ENCODE peak calls at places on chromosomes 2 and 18, in nine cellular contexts. R is right cardiac atrium; N is heart left ventricle; S is sigmoid colon; H is GM23248; E is GM23338; C is tibial artery; O is endodermal cell; Z is naive thymus-derived CD4-positive, alpha-beta T cell. U is an unnamed sample.

GRCh38 chr2:168434164-168434563 is 21.9 kb upstream of the CERS6 start:
- DNase-seq in R (no peak), N (no peak), S (no peak), H (no peak), E (no peak), C (peak; percentile 37), O (no peak), Z (no peak), U (peak; percentile 52)

GRCh38 chr2:196170681-196171247 is 614 bp downstream of the STK17B start:
- DNase-seq in R (peak; percentile 72), N (no peak), S (no peak), H (peak; percentile 74), E (peak; percentile 20), C (peak; percentile 25), O (no peak), Z (peak; percentile 69), U (peak; percentile 39)

GRCh38 chr2:204544961-204545860 is at the start of gene PARD3B:
- DNase-seq in R (peak; percentile 87), N (peak; percentile 81), S (peak; percentile 78), H (peak; percentile 88), E (peak; percentile 86), C (peak; percentile 45), O (peak; percentile 86), Z (no peak), U (peak; percentile 74)

GRCh38 chr18:75071484-75071785 is 137.5 kb downstream of the PTGR3 start:
- DNase-seq in R (no peak), N (no peak), S (no peak), H (no peak), E (no peak), C (no peak), O (peak; percentile 46), Z (no peak), U (no peak)

GRCh38 chr18:48915621-48916425 is 34.9 kb downstream of the SMAD7 start:
- DNase-seq in R (peak; percentile 49), N (no peak), S (peak; percentile 38), H (peak; percentile 53), E (no peak), C (no peak), O (peak; percentile 49), Z (no peak), U (no peak)

GRCh38 chr2:106797494-106797893 is 88.5 kb downstream of the ST6GAL2 start:
- DNase-seq in R (no peak), N (no peak), S (no peak), H (no peak), E (peak; percentile 16), C (no peak), O (no peak), Z (no peak), U (no peak)

GRCh38 chr2:172428841-172429173 is 1.4 kb downstream of the ITGA6 start:
- DNase-seq in R (no peak), N (no peak), S (no peak), H (no peak), E (peak; percentile 45), C (no peak), O (no peak), Z (no peak), U (no peak)

GRCh38 chr18:5975111-5975622 is 79.8 kb upstream of the TMEM200C start:
- DNase-seq in R (no peak), N (no peak), S (no peak), H (peak; percentile 83), E (no peak), C (no peak), O (peak; percentile 29), Z (no peak), U (no peak)

GRCh38 chr2:42223067-42223636 is 54.0 kb downstream of the EML4 start:
- DNase-seq in R (no peak), N (no peak), S (no peak), H (no peak), E (no peak), C (no peak), O (no peak), Z (no peak), U (no peak)

GRCh38 chr2:222320441-222321395 is 21.9 kb upstream of the PAX3 start:
- DNase-seq in R (peak; percentile 68), N (peak; percentile 68), S (no peak), H (peak; percentile 24), E (peak; percentile 40), C (no peak), O (peak; percentile 75), Z (no peak), U (no peak)

GRCh38 chr18:59517446-59518171 is 158.5 kb upstream of the LMAN1 start:
- DNase-seq in R (no peak), N (no peak), S (no peak), H (peak; percentile 40), E (peak; percentile 54), C (no peak), O (peak; percentile 84), Z (no peak), U (no peak)

GRCh38 chr2:237141556-237141955 is 55.9 kb downstream of the COPS8 start:
- DNase-seq in R (no peak), N (no peak), S (no peak), H (peak; percentile 90), E (no peak), C (no peak), O (no peak), Z (no peak), U (no peak)

GRCh38 chr2:211373203-211373602 is 816.8 kb downstream of the CPS1 start:
- DNase-seq in R (no peak), N (no peak), S (no peak), H (no peak), E (no peak), C (no peak), O (no peak), Z (no peak), U (no peak)

GRCh38 chr2:237791977-237792727 is 6.4 kb upstream of the RBM44 start:
- DNase-seq in R (no peak), N (no peak), S (no peak), H (peak; percentile 10), E (peak; percentile 67), C (no peak), O (peak; percentile 80), Z (no peak), U (no peak)

DNA sequence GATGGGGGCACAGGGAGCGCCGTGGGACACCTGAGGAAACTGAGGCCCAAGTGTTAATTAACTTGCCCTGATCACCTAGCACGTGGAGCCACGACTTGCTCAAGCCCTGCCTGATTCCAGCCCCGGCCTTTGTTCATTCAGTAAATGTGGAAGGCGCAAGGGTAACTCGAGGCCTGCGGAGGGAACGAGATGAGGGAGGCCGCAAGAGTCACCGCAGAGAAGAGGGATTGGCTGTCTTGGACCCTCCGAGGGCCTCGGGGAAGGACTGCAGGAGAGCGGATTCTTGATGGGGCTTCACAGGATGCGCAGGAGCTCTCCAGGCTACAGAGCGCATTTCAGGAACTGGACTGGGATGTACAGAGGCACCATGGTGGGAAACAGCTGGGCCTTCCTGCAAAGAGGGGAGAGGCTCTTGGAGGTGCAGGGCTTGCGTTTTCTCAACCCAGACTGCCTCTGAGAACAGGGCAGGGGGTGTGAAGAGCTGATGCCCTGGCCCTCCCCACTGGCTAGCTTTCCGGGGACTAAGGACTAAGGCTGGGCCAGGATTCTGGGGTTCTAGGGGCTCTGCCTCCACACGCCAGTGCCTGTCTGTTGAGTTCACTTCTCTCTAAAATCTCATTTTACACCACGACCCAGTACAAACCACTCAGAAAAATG is 569 bp upstream of the ANKMY1 start:
- DNase-seq in R (no peak), N (no peak), S (peak; percentile 42), H (no peak), E (peak; percentile 68), C (no peak), O (no peak), Z (no peak), U (no peak)
- H3K4me1 ChIP-seq in R (peaks cover 4% of the 10 kb centered on the region), N (peaks cover 35% of the 10 kb centered on the region), S (peaks cover 46% of the 10 kb centered on the region), H (peaks cover 26% of the 10 kb centered on the region), E (peaks cover 15% of the 10 kb centered on the region), C (peaks cover 21% of the 10 kb centered on the region), O (no peaks in the 10 kb centered on the region), Z (peaks cover 52% of the 10 kb centered on the region), U (peaks cover 54% of the 10 kb centered on the region)

DNA sequence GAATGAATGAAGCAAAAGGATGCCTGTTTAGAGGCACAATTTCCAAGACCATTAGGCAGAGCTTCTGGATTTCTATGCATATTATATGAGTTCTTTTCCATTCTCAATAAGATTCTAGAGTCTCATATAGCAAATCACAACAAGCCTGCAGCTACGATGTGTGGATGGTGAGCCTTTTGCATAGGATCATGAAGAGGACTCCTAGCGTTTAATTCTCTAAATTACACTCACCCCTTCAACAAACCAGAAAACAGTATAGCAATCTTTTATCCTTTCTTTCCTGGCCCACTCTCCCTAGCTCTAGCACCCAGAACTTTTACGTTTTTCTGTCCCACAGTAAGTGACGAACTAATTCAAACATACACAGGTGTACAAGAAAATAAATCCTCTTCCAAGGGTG is 293.1 kb upstream of the KLHL29 start:
- DNase-seq in R (no peak), N (no peak), S (no peak), H (no peak), E (peak; percentile 5), C (no peak), O (no peak), Z (no peak), U (no peak)
- H3K4me1 ChIP-seq in R (no peaks in the 10 kb centered on the region), N (no peaks in the 10 kb centered on the region), S (no peaks in the 10 kb centered on the region), H (no peaks in the 10 kb centered on the region), E (no peaks in the 10 kb centered on the region), C (no peaks in the 10 kb centered on the region), O (no peaks in the 10 kb centered on the region), Z (no peaks in the 10 kb centered on the region), U (no peaks in the 10 kb centered on the region)

GRCh38 chr2:101105654-101106053 is 45.5 kb downstream of the TBC1D8 start:
- DNase-seq in R (no peak), N (no peak), S (no peak), H (no peak), E (no peak), C (no peak), O (no peak), Z (no peak), U (no peak)

GRCh38 chr2:101109451-101110140 is 41.6 kb downstream of the TBC1D8 start:
- DNase-seq in R (peak; percentile 67), N (no peak), S (no peak), H (no peak), E (peak; percentile 36), C (no peak), O (no peak), Z (no peak), U (no peak)

GRCh38 chr2:101108357-101108756 is 42.8 kb downstream of the TBC1D8 start:
- DNase-seq in R (no peak), N (no peak), S (no peak), H (no peak), E (no peak), C (no peak), O (no peak), Z (no peak), U (no peak)

GRCh38 chr2:101106453-101107181 is 44.6 kb downstream of the TBC1D8 start:
- DNase-seq in R (no peak), N (no peak), S (no peak), H (no peak), E (no peak), C (no peak), O (no peak), Z (no peak), U (peak; percentile 56)

GRCh38 chr2:101107246-101107645 is 43.9 kb downstream of the TBC1D8 start:
- DNase-seq in R (no peak), N (no peak), S (no peak), H (no peak), E (no peak), C (no peak), O (no peak), Z (no peak), U (no peak)
- H3K4me1 ChIP-seq in R (peaks cover 30% of the 10 kb centered on the region), N (peaks cover 61% of the 10 kb centered on the region), S (peaks cover 42% of the 10 kb centered on the region), H (no peaks in the 10 kb centered on the region), E (peaks cover 47% of the 10 kb centered on the region), C (peaks cover 25% of the 10 kb centered on the region), O (no peaks in the 10 kb centered on the region), Z (no peaks in the 10 kb centered on the region), U (peaks cover 50% of the 10 kb centered on the region)

DNA sequence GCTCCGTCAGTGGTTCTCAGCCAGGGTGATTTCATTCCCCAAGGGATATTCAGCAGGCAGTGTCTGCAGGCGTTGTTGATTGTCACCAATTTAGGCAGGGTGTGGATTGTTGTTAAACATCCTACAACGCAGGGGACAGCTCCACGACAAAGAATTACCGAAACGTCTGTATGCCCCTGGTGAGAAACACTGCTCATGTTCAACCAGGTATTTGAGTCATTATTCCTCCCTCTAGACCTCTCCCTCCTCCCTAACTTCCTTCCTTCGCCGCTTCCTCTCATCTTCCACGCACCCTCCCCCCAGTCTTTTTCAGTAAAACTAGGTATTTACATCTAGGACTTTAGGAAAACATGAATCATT is 50.8 kb downstream of the NCK2 start:
- DNase-seq in R (no peak), N (no peak), S (no peak), H (peak; percentile 26), E (no peak), C (no peak), O (peak; percentile 74), Z (peak; percentile 56), U (no peak)
- H3K4me1 ChIP-seq in R (peaks cover 20% of the 10 kb centered on the region), N (peaks cover 62% of the 10 kb centered on the region), S (peaks cover 64% of the 10 kb centered on the region), H (peaks cover 45% of the 10 kb centered on the region), E (peaks cover 37% of the 10 kb centered on the region), C (peaks cover 56% of the 10 kb centered on the region), O (peaks cover 6% of the 10 kb centered on the region), Z (peaks cover 93% of the 10 kb centered on the region), U (peaks cover 75% of the 10 kb centered on the region)

U was measured in stomach.